ENCODE peak calls at places on chromosomes 11 and 22, in eight cellular contexts. One of them, this sample, is unnamed.

GRCh38 chr11:70738661-70739060 is 340.3 kb downstream of the CTTN start:
- DNase-seq in sigmoid colon: no peak
- DNase-seq in A549: no peak
- DNase-seq in adrenal gland: no peak
- DNase-seq in Caco-2: no peak
- DNase-seq in lower leg skin: no peak
- DNase-seq in brain microvascular endothelial cell: no peak
- DNase-seq in DND-41: no peak
- DNase-seq in this sample: no peak

GRCh38 chr11:122069946-122070345 is 46.1 kb downstream of the BLID start:
- DNase-seq in sigmoid colon: peak; percentile 80
- DNase-seq in A549: peak; percentile 33
- DNase-seq in adrenal gland: peak; percentile 79
- DNase-seq in Caco-2: peak; percentile 7
- DNase-seq in lower leg skin: no peak
- DNase-seq in brain microvascular endothelial cell: peak; percentile 96
- DNase-seq in DND-41: peak; percentile 45
- DNase-seq in this sample: peak; percentile 82

GRCh38 chr11:84261707-84262106 is 975.5 kb upstream of the CCDC90B start:
- DNase-seq in sigmoid colon: no peak
- DNase-seq in A549: no peak
- DNase-seq in adrenal gland: no peak
- DNase-seq in Caco-2: no peak
- DNase-seq in lower leg skin: no peak
- DNase-seq in brain microvascular endothelial cell: no peak
- DNase-seq in DND-41: no peak
- DNase-seq in this sample: no peak

GRCh38 chr11:14258177-14258935 is 100.6 kb downstream of the RRAS2 start:
- DNase-seq in sigmoid colon: no peak
- DNase-seq in A549: peak; percentile 74
- DNase-seq in adrenal gland: no peak
- DNase-seq in Caco-2: peak; percentile 86
- DNase-seq in lower leg skin: no peak
- DNase-seq in brain microvascular endothelial cell: peak; percentile 21
- DNase-seq in DND-41: no peak
- DNase-seq in this sample: peak; percentile 21

GRCh38 chr11:127600674-127601073 is 600.1 kb upstream of the KIRREL3 start:
- DNase-seq in sigmoid colon: no peak
- DNase-seq in A549: no peak
- DNase-seq in adrenal gland: no peak
- DNase-seq in Caco-2: no peak
- DNase-seq in lower leg skin: no peak
- DNase-seq in brain microvascular endothelial cell: no peak
- DNase-seq in DND-41: no peak
- DNase-seq in this sample: no peak

GRCh38 chr11:12411806-12412727 is 34.7 kb downstream of the PARVA start:
- DNase-seq in sigmoid colon: peak; percentile 95
- DNase-seq in A549: peak; percentile 74
- DNase-seq in adrenal gland: peak; percentile 65
- DNase-seq in Caco-2: peak; percentile 86
- DNase-seq in lower leg skin: no peak
- DNase-seq in brain microvascular endothelial cell: peak; percentile 85
- DNase-seq in DND-41: peak; percentile 64
- DNase-seq in this sample: peak; percentile 83

GRCh38 chr11:19891050-19891449 is 178.4 kb downstream of the NAV2 start:
- DNase-seq in sigmoid colon: no peak
- DNase-seq in A549: no peak
- DNase-seq in adrenal gland: no peak
- DNase-seq in Caco-2: no peak
- DNase-seq in lower leg skin: no peak
- DNase-seq in brain microvascular endothelial cell: no peak
- DNase-seq in DND-41: no peak
- DNase-seq in this sample: no peak

GRCh38 chr11:41612415-41612814 is 153.0 kb upstream of the LRRC4C start:
- DNase-seq in sigmoid colon: no peak
- DNase-seq in A549: no peak
- DNase-seq in adrenal gland: no peak
- DNase-seq in Caco-2: peak; percentile 2
- DNase-seq in lower leg skin: no peak
- DNase-seq in brain microvascular endothelial cell: no peak
- DNase-seq in DND-41: no peak
- DNase-seq in this sample: no peak

GRCh38 chr11:838441-839279 is 3.7 kb downstream of the POLR2L start:
- DNase-seq in sigmoid colon: no peak
- DNase-seq in A549: peak; percentile 86
- DNase-seq in adrenal gland: peak; percentile 39
- DNase-seq in Caco-2: peak; percentile 63
- DNase-seq in lower leg skin: no peak
- DNase-seq in brain microvascular endothelial cell: no peak
- DNase-seq in DND-41: no peak
- DNase-seq in this sample: no peak

GRCh38 chr11:120643254-120643653 is 131.7 kb downstream of the GRIK4 start:
- DNase-seq in sigmoid colon: no peak
- DNase-seq in A549: no peak
- DNase-seq in adrenal gland: no peak
- DNase-seq in Caco-2: no peak
- DNase-seq in lower leg skin: no peak
- DNase-seq in brain microvascular endothelial cell: no peak
- DNase-seq in DND-41: no peak
- DNase-seq in this sample: no peak

GRCh38 chr11:33635161-33635560 is 65.5 kb downstream of the C11orf91 start:
- DNase-seq in sigmoid colon: peak; percentile 75
- DNase-seq in A549: no peak
- DNase-seq in adrenal gland: no peak
- DNase-seq in Caco-2: no peak
- DNase-seq in lower leg skin: no peak
- DNase-seq in brain microvascular endothelial cell: peak; percentile 40
- DNase-seq in DND-41: no peak
- DNase-seq in this sample: no peak

GRCh38 chr22:46596819-46597218 is 23.4 kb upstream of the GRAMD4 start:
- DNase-seq in sigmoid colon: no peak
- DNase-seq in A549: no peak
- DNase-seq in adrenal gland: no peak
- DNase-seq in Caco-2: peak; percentile 93
- DNase-seq in lower leg skin: no peak
- DNase-seq in brain microvascular endothelial cell: no peak
- DNase-seq in DND-41: no peak
- DNase-seq in this sample: no peak

DNA sequence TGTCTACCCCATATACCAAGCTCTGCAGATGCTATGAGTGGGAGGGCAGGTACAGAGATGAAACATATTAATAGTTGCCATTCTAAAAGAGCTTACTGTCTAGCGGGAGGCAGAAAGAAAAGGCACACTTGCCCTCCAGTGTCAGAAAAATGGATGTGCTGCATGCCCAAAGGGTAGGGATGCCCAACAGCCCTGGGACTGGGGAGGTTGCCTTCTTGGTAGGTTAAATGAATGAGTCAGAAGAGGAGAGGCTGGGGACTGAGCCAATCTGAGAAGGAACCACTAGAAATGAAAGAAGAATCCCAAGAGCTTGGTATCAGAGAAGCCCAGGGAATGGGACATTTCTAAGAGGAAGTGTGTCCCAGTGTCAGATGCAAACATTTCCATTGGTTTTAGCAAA is 1.2 kb downstream of the BIRC3 start:
- DNase-seq in sigmoid colon: no peak
- DNase-seq in A549: peak; percentile 79
- DNase-seq in adrenal gland: no peak
- DNase-seq in Caco-2: no peak
- DNase-seq in lower leg skin: no peak
- DNase-seq in brain microvascular endothelial cell: no peak
- DNase-seq in DND-41: no peak
- DNase-seq in this sample: no peak
- H3K4me3 ChIP-seq in sigmoid colon: peak overlapping the region; percentile 73
- H3K4me3 ChIP-seq in A549: peak overlapping the region; percentile 52
- H3K4me3 ChIP-seq in adrenal gland: no peak overlapping the region
- H3K4me3 ChIP-seq in Caco-2: no peak overlapping the region
- H3K4me3 ChIP-seq in lower leg skin: no peak overlapping the region
- H3K4me3 ChIP-seq in brain microvascular endothelial cell: no peak overlapping the region
- H3K4me3 ChIP-seq in DND-41: no peak overlapping the region
- H3K4me3 ChIP-seq in this sample: peak overlapping the region; percentile 7

GRCh38 chr11:115925568-115925904 is 421.3 kb upstream of the CADM1 start:
- DNase-seq in sigmoid colon: no peak
- DNase-seq in A549: no peak
- DNase-seq in adrenal gland: no peak
- DNase-seq in Caco-2: no peak
- DNase-seq in lower leg skin: no peak
- DNase-seq in brain microvascular endothelial cell: no peak
- DNase-seq in DND-41: no peak
- DNase-seq in this sample: no peak
- TF ChIP-seq CTCF in sigmoid colon: no peak
- TF ChIP-seq CTCF in A549: no peak
- TF ChIP-seq CTCF in adrenal gland: no peak
- TF ChIP-seq CTCF in Caco-2: no peak
- TF ChIP-seq CTCF in lower leg skin: no peak
- TF ChIP-seq CTCF in brain microvascular endothelial cell: no peak
- TF ChIP-seq CTCF in DND-41: no peak
- TF ChIP-seq CTCF in this sample: no peak

GRCh38 chr11:31619980-31620379 is 110.4 kb downstream of the ELP4 start:
- DNase-seq in sigmoid colon: no peak
- DNase-seq in A549: no peak
- DNase-seq in adrenal gland: no peak
- DNase-seq in Caco-2: no peak
- DNase-seq in lower leg skin: no peak
- DNase-seq in brain microvascular endothelial cell: no peak
- DNase-seq in DND-41: no peak
- DNase-seq in this sample: no peak
- H3K4me3 ChIP-seq in sigmoid colon: no peak overlapping the region
- H3K4me3 ChIP-seq in A549: no peak overlapping the region
- H3K4me3 ChIP-seq in adrenal gland: no peak overlapping the region
- H3K4me3 ChIP-seq in Caco-2: no peak overlapping the region
- H3K4me3 ChIP-seq in lower leg skin: no peak overlapping the region
- H3K4me3 ChIP-seq in brain microvascular endothelial cell: no peak overlapping the region
- H3K4me3 ChIP-seq in DND-41: no peak overlapping the region
- H3K4me3 ChIP-seq in this sample: no peak overlapping the region

DNA sequence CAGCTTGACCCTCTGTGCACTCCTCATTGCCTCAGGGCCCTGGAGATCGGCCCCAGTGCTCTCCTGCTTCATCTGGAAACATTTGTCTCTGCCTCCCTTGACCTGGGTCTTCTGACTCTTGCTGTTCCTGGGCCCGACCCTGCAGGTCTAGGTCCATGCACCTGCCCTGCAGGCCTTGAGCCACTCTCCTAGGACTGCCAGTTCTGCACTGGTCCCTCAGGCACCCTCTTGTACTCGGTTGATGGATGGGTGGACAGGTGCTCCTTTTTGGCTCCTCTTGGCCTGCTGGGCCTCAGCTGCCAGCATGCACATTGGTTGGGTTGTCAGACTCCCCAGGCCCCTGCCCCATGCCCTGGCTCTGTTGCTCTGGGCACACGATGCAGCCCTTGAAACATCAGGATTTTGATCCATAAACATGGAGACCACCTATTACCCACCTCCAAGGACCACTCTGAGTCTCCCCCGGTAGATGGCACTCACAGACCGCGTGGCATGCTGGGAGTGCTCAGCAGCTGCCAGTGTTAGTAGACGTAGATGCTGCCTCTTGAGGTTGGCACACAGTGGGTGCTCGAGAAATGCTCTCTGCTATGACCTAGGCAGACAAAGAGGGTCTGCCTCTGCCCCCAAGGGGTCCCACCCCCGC is 20.2 kb upstream of the ACR start:
- DNase-seq in sigmoid colon: no peak
- DNase-seq in A549: no peak
- DNase-seq in adrenal gland: no peak
- DNase-seq in Caco-2: no peak
- DNase-seq in lower leg skin: no peak
- DNase-seq in brain microvascular endothelial cell: no peak
- DNase-seq in DND-41: no peak
- DNase-seq in this sample: no peak
- TF ChIP-seq CTCF in sigmoid colon: no peak
- TF ChIP-seq CTCF in A549: no peak
- TF ChIP-seq CTCF in adrenal gland: no peak
- TF ChIP-seq CTCF in Caco-2: no peak
- TF ChIP-seq CTCF in lower leg skin: no peak
- TF ChIP-seq CTCF in brain microvascular endothelial cell: peak; percentile 9
- TF ChIP-seq CTCF in DND-41: no peak
- TF ChIP-seq CTCF in this sample: no peak

GRCh38 chr22:32723632-32724031 is 77.9 kb upstream of the TIMP3 start:
- DNase-seq in sigmoid colon: peak; percentile 85
- DNase-seq in A549: no peak
- DNase-seq in adrenal gland: peak; percentile 66
- DNase-seq in Caco-2: no peak
- DNase-seq in lower leg skin: peak; percentile 77
- DNase-seq in brain microvascular endothelial cell: peak; percentile 86
- DNase-seq in DND-41: peak; percentile 90
- DNase-seq in this sample: peak; percentile 18
- H3K4me3 ChIP-seq in sigmoid colon: no peak overlapping the region
- H3K4me3 ChIP-seq in A549: no peak overlapping the region
- H3K4me3 ChIP-seq in adrenal gland: no peak overlapping the region
- H3K4me3 ChIP-seq in Caco-2: no peak overlapping the region
- H3K4me3 ChIP-seq in lower leg skin: no peak overlapping the region
- H3K4me3 ChIP-seq in brain microvascular endothelial cell: no peak overlapping the region
- H3K4me3 ChIP-seq in DND-41: no peak overlapping the region
- H3K4me3 ChIP-seq in this sample: no peak overlapping the region

GRCh38 chr22:23078462-23078787 is 8.1 kb downstream of the GNAZ start:
- DNase-seq in sigmoid colon: no peak
- DNase-seq in A549: no peak
- DNase-seq in adrenal gland: no peak
- DNase-seq in Caco-2: no peak
- DNase-seq in lower leg skin: no peak
- DNase-seq in brain microvascular endothelial cell: no peak
- DNase-seq in DND-41: no peak
- DNase-seq in this sample: no peak

GRCh38 chr22:23079240-23079768 is 9.0 kb downstream of the GNAZ start:
- DNase-seq in sigmoid colon: no peak
- DNase-seq in A549: no peak
- DNase-seq in adrenal gland: no peak
- DNase-seq in Caco-2: no peak
- DNase-seq in lower leg skin: no peak
- DNase-seq in brain microvascular endothelial cell: no peak
- DNase-seq in DND-41: no peak
- DNase-seq in this sample: no peak

GRCh38 chr22:23080542-23081290 is 10.4 kb downstream of the GNAZ start:
- DNase-seq in sigmoid colon: no peak
- DNase-seq in A549: no peak
- DNase-seq in adrenal gland: no peak
- DNase-seq in Caco-2: no peak
- DNase-seq in lower leg skin: no peak
- DNase-seq in brain microvascular endothelial cell: no peak
- DNase-seq in DND-41: peak; percentile 18
- DNase-seq in this sample: no peak

GRCh38 chr22:23077627-23078461 is 7.5 kb downstream of the GNAZ start:
- DNase-seq in sigmoid colon: no peak
- DNase-seq in A549: no peak
- DNase-seq in adrenal gland: peak; percentile 42
- DNase-seq in Caco-2: no peak
- DNase-seq in lower leg skin: no peak
- DNase-seq in brain microvascular endothelial cell: no peak
- DNase-seq in DND-41: no peak
- DNase-seq in this sample: no peak

GRCh38 chr22:23079814-23080521 is 9.6 kb downstream of the GNAZ start:
- DNase-seq in sigmoid colon: no peak
- DNase-seq in A549: no peak
- DNase-seq in adrenal gland: no peak
- DNase-seq in Caco-2: no peak
- DNase-seq in lower leg skin: no peak
- DNase-seq in brain microvascular endothelial cell: no peak
- DNase-seq in DND-41: no peak
- DNase-seq in this sample: no peak
- TF ChIP-seq CTCF in sigmoid colon: no peak
- TF ChIP-seq CTCF in A549: no peak
- TF ChIP-seq CTCF in adrenal gland: no peak
- TF ChIP-seq CTCF in Caco-2: no peak
- TF ChIP-seq CTCF in lower leg skin: no peak
- TF ChIP-seq CTCF in brain microvascular endothelial cell: no peak
- TF ChIP-seq CTCF in DND-41: no peak
- TF ChIP-seq CTCF in this sample: no peak

This sample was measured in kidney epithelial cell.